ENCODE peak calls at places on chromosomes 1 and 21, in seven cellular contexts. One of them, this sample, is unnamed.

GRCh38 chr1:73998348-73998959 is 199.5 kb downstream of the LRRIQ3 start:
- DNase-seq in left ventricle myocardium inferior: no peak
- DNase-seq in cardiac muscle cell: peak
- DNase-seq in fibroblast of the aortic adventitia: peak
- DNase-seq in BJ: no peak
- DNase-seq in A673: peak
- DNase-seq in CD8-positive, alpha-beta T cell: no peak
- DNase-seq in this sample: peak

GRCh38 chr21:16569679-16570078 is 839.9 kb downstream of the USP25 start:
- DNase-seq in left ventricle myocardium inferior: no peak
- DNase-seq in cardiac muscle cell: no peak
- DNase-seq in fibroblast of the aortic adventitia: peak
- DNase-seq in CD8-positive, alpha-beta T cell: no peak
- DNase-seq in BJ: no peak
- DNase-seq in A673: no peak
- DNase-seq in this sample: no peak

GRCh38 chr21:14376854-14377253 is 6.1 kb downstream of the HSPA13 start:
- DNase-seq in A673: peak
- DNase-seq in fibroblast of the aortic adventitia: no peak
- DNase-seq in CD8-positive, alpha-beta T cell: no peak
- DNase-seq in cardiac muscle cell: no peak
- DNase-seq in BJ: no peak
- DNase-seq in left ventricle myocardium inferior: no peak
- DNase-seq in this sample: no peak

GRCh38 chr1:219317762-219318353 is 144.2 kb downstream of the LYPLAL1 start:
- DNase-seq in left ventricle myocardium inferior: no peak
- DNase-seq in fibroblast of the aortic adventitia: no peak
- DNase-seq in CD8-positive, alpha-beta T cell: no peak
- DNase-seq in A673: peak
- DNase-seq in BJ: no peak
- DNase-seq in cardiac muscle cell: peak
- DNase-seq in this sample: no peak

GRCh38 chr1:169588785-169589485 is 2.7 kb upstream of the F5 start:
- DNase-seq in left ventricle myocardium inferior: no peak
- DNase-seq in CD8-positive, alpha-beta T cell: no peak
- DNase-seq in BJ: no peak
- DNase-seq in cardiac muscle cell: no peak
- DNase-seq in A673: no peak
- DNase-seq in fibroblast of the aortic adventitia: no peak
- DNase-seq in this sample: no peak

GRCh38 chr1:29633784-29634183 is 397.5 kb downstream of the PTPRU start:
- DNase-seq in BJ: no peak
- DNase-seq in left ventricle myocardium inferior: no peak
- DNase-seq in CD8-positive, alpha-beta T cell: no peak
- DNase-seq in fibroblast of the aortic adventitia: no peak
- DNase-seq in cardiac muscle cell: no peak
- DNase-seq in A673: no peak
- DNase-seq in this sample: no peak

GRCh38 chr1:36652586-36652985 is 169.9 kb upstream of the CSF3R start:
- DNase-seq in fibroblast of the aortic adventitia: no peak
- DNase-seq in A673: no peak
- DNase-seq in cardiac muscle cell: no peak
- DNase-seq in BJ: no peak
- DNase-seq in left ventricle myocardium inferior: no peak
- DNase-seq in CD8-positive, alpha-beta T cell: no peak
- DNase-seq in this sample: no peak

GRCh38 chr1:3222042-3222692 is 153.2 kb downstream of the PRDM16 start:
- DNase-seq in fibroblast of the aortic adventitia: no peak
- DNase-seq in A673: no peak
- DNase-seq in cardiac muscle cell: peak
- DNase-seq in left ventricle myocardium inferior: no peak
- DNase-seq in BJ: no peak
- DNase-seq in CD8-positive, alpha-beta T cell: no peak
- DNase-seq in this sample: no peak

GRCh38 chr1:228108055-228108690 is 926 bp downstream of the MRPL55 start:
- DNase-seq in A673: no peak
- DNase-seq in fibroblast of the aortic adventitia: no peak
- DNase-seq in left ventricle myocardium inferior: no peak
- DNase-seq in cardiac muscle cell: no peak
- DNase-seq in CD8-positive, alpha-beta T cell: no peak
- DNase-seq in BJ: no peak
- DNase-seq in this sample: no peak

GRCh38 chr1:8409107-8409506 is 91.2 kb downstream of the SLC45A1 start:
- DNase-seq in CD8-positive, alpha-beta T cell: no peak
- DNase-seq in A673: peak
- DNase-seq in BJ: no peak
- DNase-seq in cardiac muscle cell: peak
- DNase-seq in fibroblast of the aortic adventitia: peak
- DNase-seq in left ventricle myocardium inferior: no peak
- DNase-seq in this sample: no peak

GRCh38 chr1:196477262-196477661 is 131.0 kb downstream of the KCNT2 start:
- DNase-seq in cardiac muscle cell: no peak
- DNase-seq in A673: no peak
- DNase-seq in fibroblast of the aortic adventitia: no peak
- DNase-seq in left ventricle myocardium inferior: no peak
- DNase-seq in CD8-positive, alpha-beta T cell: no peak
- DNase-seq in BJ: no peak
- DNase-seq in this sample: no peak

DNA sequence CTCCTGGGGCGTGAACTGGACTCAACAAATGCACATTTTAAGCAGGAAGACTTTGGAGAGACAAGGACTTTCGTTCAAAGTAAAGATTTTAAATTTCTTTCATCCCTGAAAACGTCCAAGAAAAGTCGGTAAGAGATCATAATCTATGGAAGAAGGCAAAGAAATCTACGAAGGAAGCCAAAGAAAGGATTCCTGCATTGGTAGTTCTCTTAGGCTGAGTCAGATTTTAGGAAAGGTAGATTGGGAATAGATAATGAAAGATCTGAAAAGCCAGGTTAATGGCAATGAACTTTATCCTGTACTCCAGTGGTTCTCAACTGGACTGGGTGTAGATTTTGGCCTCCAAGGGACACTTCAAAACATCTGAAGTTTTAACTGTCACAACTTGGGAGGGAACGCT is 2.4 kb downstream of the IFT25 start:
- DNase-seq in fibroblast of the aortic adventitia: no peak
- DNase-seq in A673: no peak
- DNase-seq in left ventricle myocardium inferior: no peak
- DNase-seq in CD8-positive, alpha-beta T cell: no peak
- DNase-seq in BJ: no peak
- DNase-seq in cardiac muscle cell: no peak
- DNase-seq in this sample: no peak
- H3K4me3 ChIP-seq in fibroblast of the aortic adventitia: no peak
- H3K4me3 ChIP-seq in A673: no peak
- H3K4me3 ChIP-seq in left ventricle myocardium inferior: no peak
- H3K4me3 ChIP-seq in CD8-positive, alpha-beta T cell: no peak
- H3K4me3 ChIP-seq in BJ: no peak
- H3K4me3 ChIP-seq in cardiac muscle cell: no peak
- H3K4me3 ChIP-seq in this sample: no peak

DNA sequence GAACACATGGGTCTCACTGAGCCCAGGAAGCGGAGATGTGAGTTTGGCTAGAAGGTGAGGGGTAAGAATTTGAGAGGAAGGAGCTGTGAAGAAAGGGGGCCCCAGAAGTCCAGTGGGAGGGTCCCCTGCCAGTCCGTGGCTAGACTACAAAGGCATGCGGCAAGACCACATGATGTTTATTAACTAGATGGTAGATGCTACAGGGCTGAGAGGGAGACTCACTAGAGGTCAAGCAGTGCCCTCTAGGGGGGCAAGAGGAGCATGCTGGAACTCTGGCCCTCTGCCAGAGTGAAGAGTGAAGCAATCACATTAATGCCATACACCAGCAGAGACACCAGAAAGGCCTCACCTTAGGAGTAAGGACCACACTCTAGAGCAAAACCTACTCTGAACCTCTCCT is 12.2 kb downstream of the KIAA0319L start:
- DNase-seq in cardiac muscle cell: peak
- DNase-seq in BJ: no peak
- DNase-seq in A673: peak
- DNase-seq in fibroblast of the aortic adventitia: peak
- DNase-seq in left ventricle myocardium inferior: no peak
- DNase-seq in CD8-positive, alpha-beta T cell: peak
- DNase-seq in this sample: no peak
- TF ChIP-seq CTCF in cardiac muscle cell: peak
- TF ChIP-seq CTCF in BJ: peak
- TF ChIP-seq CTCF in A673: peak
- TF ChIP-seq CTCF in fibroblast of the aortic adventitia: no peak
- TF ChIP-seq CTCF in left ventricle myocardium inferior: peak
- TF ChIP-seq CTCF in CD8-positive, alpha-beta T cell: peak
- TF ChIP-seq CTCF in this sample: peak

DNA sequence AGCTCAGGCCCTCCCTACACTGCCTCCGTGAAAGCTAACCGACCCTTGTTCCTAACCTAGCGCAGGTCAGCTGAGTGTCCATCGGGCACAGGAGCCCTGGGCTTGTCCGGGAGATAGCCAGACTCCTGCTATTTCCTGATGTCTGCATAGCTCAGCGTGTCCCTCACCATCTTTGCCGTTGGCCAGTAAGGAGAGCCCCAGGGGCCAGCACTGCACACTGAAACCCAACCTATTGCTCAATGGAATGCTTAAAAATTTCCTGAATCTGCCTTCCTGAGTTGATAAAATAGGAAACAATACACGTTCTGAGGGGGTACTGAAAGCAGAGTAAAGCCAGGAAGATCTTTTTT is 2.2 kb downstream of the RUNX1 start:
- DNase-seq in BJ: no peak
- DNase-seq in cardiac muscle cell: no peak
- DNase-seq in CD8-positive, alpha-beta T cell: no peak
- DNase-seq in fibroblast of the aortic adventitia: no peak
- DNase-seq in A673: no peak
- DNase-seq in left ventricle myocardium inferior: no peak
- DNase-seq in this sample: no peak
- H3K4me3 ChIP-seq in BJ: peak
- H3K4me3 ChIP-seq in cardiac muscle cell: no peak
- H3K4me3 ChIP-seq in CD8-positive, alpha-beta T cell: peak
- H3K4me3 ChIP-seq in fibroblast of the aortic adventitia: peak
- H3K4me3 ChIP-seq in A673: no peak
- H3K4me3 ChIP-seq in left ventricle myocardium inferior: peak
- H3K4me3 ChIP-seq in this sample: peak

DNA sequence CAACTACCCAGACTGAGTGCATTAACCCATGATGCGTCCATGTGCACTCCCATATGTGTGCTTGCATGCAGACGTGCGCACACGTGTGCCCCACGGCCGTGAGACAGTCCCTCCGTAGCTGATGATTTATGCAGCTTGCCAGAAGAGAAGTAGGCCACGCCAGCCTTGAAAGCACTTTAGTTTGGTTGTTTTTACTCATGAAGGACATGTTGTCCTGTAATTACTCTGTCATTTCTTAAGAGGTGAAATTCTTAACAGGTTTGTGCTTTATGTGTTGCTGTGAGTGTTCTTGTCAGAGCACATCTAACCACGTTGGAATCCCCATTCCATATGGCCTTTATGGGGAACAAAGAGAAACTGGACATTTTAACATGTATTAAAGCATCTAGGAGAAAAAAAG is 467.8 kb downstream of the LMO4 start:
- DNase-seq in BJ: no peak
- DNase-seq in fibroblast of the aortic adventitia: no peak
- DNase-seq in left ventricle myocardium inferior: no peak
- DNase-seq in CD8-positive, alpha-beta T cell: no peak
- DNase-seq in A673: no peak
- DNase-seq in cardiac muscle cell: no peak
- DNase-seq in this sample: no peak
- TF ChIP-seq CTCF in BJ: no peak
- TF ChIP-seq CTCF in fibroblast of the aortic adventitia: no peak
- TF ChIP-seq CTCF in left ventricle myocardium inferior: no peak
- TF ChIP-seq CTCF in CD8-positive, alpha-beta T cell: no peak
- TF ChIP-seq CTCF in A673: no peak
- TF ChIP-seq CTCF in cardiac muscle cell: no peak
- TF ChIP-seq CTCF in this sample: no peak

DNA sequence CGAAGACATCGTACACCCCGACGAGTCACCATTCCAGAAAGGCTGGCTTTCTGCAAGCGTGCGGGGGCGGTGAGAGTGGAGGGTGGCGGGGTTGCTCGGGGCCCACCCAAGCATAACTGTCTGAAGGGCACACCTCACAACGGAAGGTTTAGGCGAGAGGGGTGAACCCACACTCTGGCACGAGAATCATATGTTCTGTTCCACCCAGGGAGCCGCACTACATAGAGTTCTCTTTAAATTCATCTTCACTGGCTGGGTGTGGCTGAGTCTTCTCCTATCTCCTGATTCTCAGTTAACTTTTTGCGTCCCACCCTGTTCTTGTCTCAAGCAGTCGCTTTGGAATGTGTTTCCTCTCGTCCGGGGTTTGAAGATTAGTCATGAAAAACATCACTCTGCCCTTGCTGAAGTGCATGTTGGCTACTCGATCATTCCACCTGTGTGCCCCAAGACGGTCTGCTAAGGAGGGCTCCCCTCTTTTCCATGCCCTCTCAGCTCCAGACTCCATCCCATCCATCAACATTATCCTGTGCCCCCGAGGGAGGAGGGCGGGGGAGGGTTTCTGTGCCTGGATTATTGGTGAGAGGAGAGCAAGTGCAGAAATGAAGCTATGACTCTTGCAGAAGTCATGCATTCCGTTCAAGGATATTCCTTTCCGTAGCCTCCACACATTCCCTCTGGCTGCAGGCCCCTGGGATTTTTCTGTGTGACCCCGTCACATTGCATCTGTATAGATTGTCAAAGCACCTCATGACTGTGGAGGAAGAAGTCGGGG is 53.5 kb upstream of the CD34 start:
- DNase-seq in left ventricle myocardium inferior: no peak
- DNase-seq in fibroblast of the aortic adventitia: peak
- DNase-seq in A673: no peak
- DNase-seq in BJ: no peak
- DNase-seq in CD8-positive, alpha-beta T cell: no peak
- DNase-seq in cardiac muscle cell: no peak
- DNase-seq in this sample: no peak
- H3K4me3 ChIP-seq in left ventricle myocardium inferior: peak
- H3K4me3 ChIP-seq in fibroblast of the aortic adventitia: peak
- H3K4me3 ChIP-seq in A673: no peak
- H3K4me3 ChIP-seq in BJ: no peak
- H3K4me3 ChIP-seq in CD8-positive, alpha-beta T cell: no peak
- H3K4me3 ChIP-seq in cardiac muscle cell: no peak
- H3K4me3 ChIP-seq in this sample: no peak

This sample was measured in AG04449.